ENCODE peak calls at places on chromosomes 16 and 17, in four cellular contexts. Z is GM20000, H is activated T-cell treated with anti-CD3 and anti-CD28 coated beads for 24 hours, P is cardiac fibroblast. C is an unnamed sample.

GRCh38 chr16:85347213-85347591 is 234.9 kb upstream of the CIBAR2 start:
- DNase-seq in H (no peak), Z (no peak), P (no peak), C (peak)

GRCh38 chr17:66930933-66931332 is 33.6 kb upstream of the CACNG4 start:
- DNase-seq in Z (no peak), P (peak), H (no peak), C (peak)

GRCh38 chr16:18839555-18839954 is 38.2 kb upstream of the ARL6IP1 start:
- DNase-seq in H (no peak), P (no peak), Z (no peak), C (no peak)

GRCh38 chr17:65062168-65062915 is 5.8 kb upstream of the GNA13 start:
- DNase-seq in H (no peak), Z (no peak), P (no peak), C (no peak)

GRCh38 chr17:40872416-40872815 is 5.4 kb upstream of the KRT12 start:
- DNase-seq in H (no peak), P (no peak), Z (no peak), C (no peak)

GRCh38 chr17:43578699-43579569 is 32.8 kb upstream of the ETV4 start:
- DNase-seq in P (peak), H (peak), Z (peak), C (no peak)

GRCh38 chr17:69122065-69122464 is 19.6 kb downstream of the ABCA6 start:
- DNase-seq in P (no peak), H (no peak), Z (no peak), C (no peak)

GRCh38 chr17:42116705-42117396 is 4.3 kb downstream of the KAT2A start:
- DNase-seq in Z (peak), H (peak), P (peak), C (peak)

GRCh38 chr16:67173808-67174705 is 3.7 kb downstream of the NOL3 start:
- DNase-seq in P (peak), Z (peak), H (no peak), C (peak)

GRCh38 chr16:83682126-83682857 is 125.5 kb upstream of the HSBP1 start:
- DNase-seq in Z (no peak), P (no peak), H (no peak), C (no peak)

GRCh38 chr17:34623856-34624766 is 44.7 kb downstream of the TMEM132E start:
- DNase-seq in H (no peak), Z (no peak), P (no peak), C (no peak)

GRCh38 chr17:35769895-35770486 is 9.3 kb downstream of the C17orf50 start:
- DNase-seq in H (no peak), Z (no peak), P (no peak), C (no peak)

GRCh38 chr17:71799657-71800056 is 321.2 kb upstream of the SOX9 start:
- DNase-seq in Z (no peak), H (no peak), P (no peak), C (no peak)

GRCh38 chr17:40341808-40342574 is 22.5 kb downstream of the GJD3 start:
- DNase-seq in P (peak), H (no peak), Z (peak), C (peak)

GRCh38 chr17:4261452-4261851 is 2.3 kb downstream of the ANKFY1 start:
- DNase-seq in P (no peak), H (no peak), Z (no peak), C (no peak)

GRCh38 chr16:56781565-56781964 is 51.6 kb downstream of the NUP93 start:
- DNase-seq in H (no peak), Z (no peak), P (no peak), C (no peak)

GRCh38 chr16:4976611-4977145 is 18.5 kb downstream of the SEC14L5 start:
- DNase-seq in H (no peak), Z (no peak), P (no peak), C (no peak)

GRCh38 chr17:40542562-40543411 is 22.5 kb downstream of the CCR7 start:
- DNase-seq in Z (peak), P (peak), H (no peak), C (peak)

GRCh38 chr17:69246726-69247375 is 18.2 kb upstream of the ABCA10 start:
- DNase-seq in H (no peak), Z (peak), P (peak), C (no peak)

GRCh38 chr17:63082273-63082861 is 116.3 kb downstream of the TANC2 start:
- DNase-seq in H (no peak), Z (no peak), P (peak), C (no peak)

GRCh38 chr17:36920032-36921000 is 17.0 kb upstream of the LHX1 start:
- DNase-seq in Z (no peak), P (no peak), H (no peak), C (no peak)

GRCh38 chr17:77666881-77667395 is 291.6 kb upstream of the TNRC6C start:
- DNase-seq in H (peak), Z (peak), P (peak), C (no peak)

GRCh38 chr16:66925322-66925840 is at the start of gene RRAD:
- DNase-seq in Z (peak), P (peak), H (no peak), C (peak)

GRCh38 chr17:19750835-19751234 is 2.7 kb upstream of the ALDH3A1 start:
- DNase-seq in P (no peak), Z (no peak), H (no peak), C (no peak)

GRCh38 chr16:17803625-17804410 is 333.1 kb upstream of the XYLT1 start:
- DNase-seq in H (no peak), P (peak), Z (no peak), C (no peak)

GRCh38 chr16:81707411-81708321 is 71.4 kb upstream of the PLCG2 start:
- DNase-seq in Z (no peak), P (peak), H (no peak), C (no peak)

GRCh38 chr17:7374353-7374752 is 6.5 kb upstream of the TNK1 start:
- DNase-seq in H (no peak), P (no peak), Z (no peak), C (no peak)

GRCh38 chr17:42985225-42985624 is 4.9 kb downstream of the RUNDC1 start:
- DNase-seq in P (no peak), Z (peak), H (no peak), C (no peak)

GRCh38 chr16:81143921-81144471 is 47.8 kb upstream of the GCSH start:
- DNase-seq in Z (no peak), P (no peak), H (no peak), C (no peak)

C was measured in testis.